ENCODE peak calls at places on chromosomes 1 and 21, in ten cellular contexts. K is Panc1, M is H1, C is transverse colon, O is upper lobe of left lung, H is SK-N-SH, T is sigmoid colon, U is suprapubic skin, A is stomach, L is HCT116. X is an unnamed sample. For H3K9me3, the result is how much of the 10 kb centered on the place peaks cover.

GRCh38 chr1:242467556-242468145 is 56.8 kb downstream of the PLD5 start:
- DNase-seq in U (no peak), L (peak), A (peak), H (peak), O (peak), M (peak), K (peak), T (no peak), C (peak), X (no peak)

GRCh38 chr1:78229344-78229743 is 183.6 kb downstream of the GIPC2 start:
- DNase-seq in T (no peak), L (no peak), C (no peak), M (no peak), K (no peak), U (no peak), O (no peak), H (no peak), A (no peak), X (no peak)

GRCh38 chr1:215926670-215927069 is 359.6 kb downstream of the KCTD3 start:
- DNase-seq in A (no peak), L (no peak), U (no peak), T (no peak), M (no peak), C (no peak), H (no peak), K (no peak), O (no peak), X (no peak)

GRCh38 chr1:171245458-171246064 is 2.7 kb upstream of the FMO1 start:
- DNase-seq in O (no peak), C (peak), K (no peak), H (peak), L (peak), U (no peak), T (no peak), A (no peak), M (no peak), X (peak)

GRCh38 chr21:45032332-45032731 is 42.0 kb upstream of the ADARB1 start:
- DNase-seq in M (no peak), T (peak), H (no peak), C (no peak), L (no peak), K (no peak), O (no peak), A (no peak), U (peak), X (no peak)

GRCh38 chr1:19445417-19446342 is 39.7 kb downstream of the CAPZB start:
- DNase-seq in K (no peak), T (no peak), A (peak), M (no peak), O (peak), L (no peak), U (no peak), C (no peak), H (peak), X (peak)

GRCh38 chr1:218521414-218522169 is 176.5 kb downstream of the TGFB2 start:
- DNase-seq in T (peak), H (no peak), M (peak), K (no peak), A (peak), U (no peak), C (peak), L (peak), O (peak), X (peak)

GRCh38 chr1:161740871-161741270 is 8.7 kb upstream of the DUSP12 start:
- DNase-seq in U (no peak), H (no peak), C (no peak), M (no peak), L (no peak), K (no peak), A (no peak), T (no peak), O (no peak), X (no peak)

GRCh38 chr21:33731447-33731846 is 89.1 kb downstream of the ITSN1 start:
- DNase-seq in C (no peak), O (no peak), H (no peak), U (no peak), A (no peak), T (no peak), K (no peak), L (no peak), M (no peak), X (no peak)

GRCh38 chr1:904271-904950 is 19.3 kb upstream of the SAMD11 start:
- DNase-seq in H (peak), T (peak), L (peak), C (peak), M (no peak), U (peak), O (peak), K (peak), A (peak), X (peak)

GRCh38 chr1:80892452-80892995 is 908.2 kb upstream of the ADGRL2 start:
- DNase-seq in K (no peak), C (no peak), O (no peak), A (no peak), T (no peak), H (no peak), M (no peak), L (no peak), U (no peak), X (no peak)

GRCh38 chr21:15058718-15059316 is 6.0 kb downstream of the NRIP1 start:
- DNase-seq in M (no peak), K (no peak), A (no peak), H (no peak), O (no peak), T (no peak), U (no peak), L (peak), C (no peak), X (no peak)

GRCh38 chr1:92365378-92366044 is 66.7 kb downstream of the RPAP2 start:
- DNase-seq in T (no peak), A (no peak), M (no peak), H (no peak), C (no peak), K (no peak), O (no peak), U (no peak), L (no peak), X (no peak)

GRCh38 chr1:221174598-221174997 is 295.4 kb downstream of the HLX start:
- DNase-seq in U (peak), M (peak), H (no peak), K (no peak), A (no peak), L (no peak), O (peak), T (no peak), C (no peak), X (no peak)

GRCh38 chr1:210132582-210132981 is 100.0 kb upstream of the SERTAD4 start:
- DNase-seq in O (no peak), L (no peak), C (no peak), A (no peak), H (no peak), U (no peak), T (no peak), M (no peak), K (no peak), X (no peak)

GRCh38 chr21:36854391-36854790 is 112.1 kb downstream of the HLCS start:
- DNase-seq in C (peak), A (no peak), K (no peak), H (peak), U (no peak), M (peak), O (no peak), T (no peak), L (no peak), X (no peak)

GRCh38 chr1:239951518-239952130 is 140.1 kb upstream of the FMN2 start:
- DNase-seq in A (peak), K (peak), C (peak), U (no peak), T (no peak), H (peak), M (no peak), O (peak), L (peak), X (peak)

GRCh38 chr1:44014365-44015104 is 16.7 kb downstream of the SLC6A9 start:
- DNase-seq in T (no peak), A (no peak), U (no peak), L (no peak), M (no peak), O (no peak), C (peak), H (no peak), K (no peak), X (no peak)

GRCh38 chr1:69737527-69738176 is 169.9 kb downstream of the LRRC7 start:
- DNase-seq in K (peak), A (no peak), L (peak), O (no peak), U (no peak), H (peak), C (no peak), T (no peak), M (no peak), X (peak)

GRCh38 chr1:60989745-60990718 is 92.3 kb upstream of the NFIA start:
- DNase-seq in T (peak), M (no peak), A (no peak), U (peak), O (no peak), K (no peak), C (no peak), H (peak), L (no peak), X (no peak)

GRCh38 chr1:153470707-153471106 is 10.3 kb upstream of the S100A7 start:
- DNase-seq in O (no peak), A (no peak), H (no peak), K (no peak), M (no peak), L (no peak), T (no peak), U (no peak), C (no peak), X (no peak)
- H3K9me3 ChIP-seq in O (under half), A (under half), H (under half), K (under half), M (under half), L (under half), T (under half), U (under half), C (under half), X (under half)

GRCh38 chr1:156725683-156726280 is 2.5 kb upstream of the METTL25B start:
- DNase-seq in M (no peak), H (peak), U (peak), L (peak), C (peak), A (peak), K (peak), T (peak), O (peak), X (peak)
- TF ChIP-seq POLR2AphosphoS5 in M (no peak), H (no peak), U (no peak), L (peak), C (no peak), A (no peak), K (peak), T (no peak), O (no peak), X (peak)

DNA sequence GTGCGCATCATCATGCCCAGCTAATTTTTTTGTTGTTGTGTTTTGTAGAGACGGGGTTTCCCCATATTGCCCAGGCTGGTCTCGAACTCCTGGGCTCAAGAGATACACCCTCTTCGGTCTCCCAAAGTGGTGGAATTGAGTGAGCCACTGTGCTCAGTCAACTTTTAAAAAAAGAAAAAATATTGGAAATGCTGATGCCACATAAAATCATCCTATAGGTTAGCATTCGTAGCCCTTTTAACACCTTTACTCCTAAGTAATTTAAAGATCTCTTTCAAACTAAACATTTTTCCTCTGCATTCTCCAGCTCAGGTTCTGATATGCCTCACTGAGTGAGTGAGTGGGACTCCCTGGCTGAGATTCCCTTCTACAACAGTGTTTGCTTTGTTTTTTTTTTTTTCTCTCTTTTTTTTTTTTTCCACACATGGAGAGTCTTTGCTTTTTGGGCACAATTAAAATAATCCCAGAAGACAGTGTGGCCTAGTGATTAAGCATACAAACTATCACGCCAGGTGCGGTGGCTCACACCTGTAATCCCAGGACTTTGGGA is 74.0 kb downstream of the LPGAT1 start:
- DNase-seq in U (no peak), K (no peak), T (no peak), L (no peak), C (no peak), M (no peak), O (no peak), A (no peak), H (no peak), X (no peak)
- H3K9me3 ChIP-seq in U (under half), K (under half), T (under half), L (under half), C (under half), M (under half), O (under half), A (under half), H (under half), X (under half)

DNA sequence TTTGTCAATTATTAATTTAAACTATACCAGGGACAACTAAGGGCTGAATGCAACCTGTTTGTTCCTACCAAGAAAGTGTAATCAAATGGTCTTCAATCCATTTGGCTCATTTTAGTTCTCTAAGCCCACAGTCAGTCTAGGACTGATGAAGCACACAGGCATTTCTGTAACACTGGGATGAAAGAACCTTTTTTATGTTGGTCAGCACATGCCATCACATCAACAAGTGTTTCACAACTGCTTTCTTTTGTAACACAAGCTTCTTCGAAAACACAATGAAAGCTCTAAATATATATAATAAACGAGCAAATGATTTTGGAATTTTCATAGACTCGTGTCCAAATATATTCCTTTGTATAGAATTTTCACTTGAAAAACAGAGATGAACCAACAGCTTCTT is 28.8 kb downstream of the HEATR1 start:
- DNase-seq in C (no peak), A (no peak), L (no peak), K (no peak), T (no peak), O (no peak), H (no peak), U (no peak), M (no peak), X (no peak)
- TF ChIP-seq POLR2AphosphoS5 in C (no peak), A (no peak), L (no peak), K (no peak), T (no peak), O (no peak), H (no peak), U (no peak), M (no peak), X (no peak)

DNA sequence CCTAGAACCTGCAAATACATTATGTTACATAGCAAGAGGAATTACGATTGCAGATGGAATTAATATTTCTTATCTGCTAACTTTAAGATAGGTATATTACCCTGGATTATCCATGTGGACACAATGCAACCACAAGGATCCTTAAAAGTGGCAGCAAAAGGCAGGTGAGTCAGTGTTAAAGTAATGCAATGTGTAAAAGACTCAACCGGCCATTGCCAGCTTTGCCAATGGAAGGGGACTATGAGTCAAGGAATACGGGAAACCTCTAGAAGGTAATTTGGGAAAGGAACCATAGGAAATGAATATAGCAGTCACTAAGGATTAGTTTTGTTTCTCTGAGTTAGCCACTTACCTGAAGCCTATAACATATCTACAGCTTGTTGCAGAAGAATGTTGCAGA is 692.1 kb upstream of the ZP4 start:
- DNase-seq in L (no peak), A (no peak), C (no peak), K (no peak), T (no peak), U (no peak), O (no peak), M (no peak), H (no peak), X (no peak)
- H3K9me3 ChIP-seq in L (under half), A (under half), C (under half), K (under half), T (under half), U (under half), O (under half), M (under half), H (under half), X (under half)

GRCh38 chr21:41600556-41600955 is 92.6 kb upstream of the TMPRSS2 start:
- DNase-seq in A (no peak), L (no peak), U (peak), M (no peak), K (no peak), O (no peak), C (no peak), T (peak), H (no peak), X (no peak)
- TF ChIP-seq POLR2AphosphoS5 in A (no peak), L (no peak), U (no peak), M (no peak), K (no peak), O (no peak), C (no peak), T (no peak), H (no peak), X (no peak)

GRCh38 chr21:22490044-22490443 is 1491.8 kb downstream of the NCAM2 start:
- DNase-seq in L (no peak), U (no peak), M (no peak), T (no peak), H (no peak), K (no peak), C (no peak), A (no peak), O (no peak), X (no peak)
- H3K9me3 ChIP-seq in L (under half), U (under half), M (under half), T (under half), H (under half), K (under half), C (under half), A (under half), O (under half), X (under half)

GRCh38 chr1:224245188-224245587 is 62.1 kb downstream of the DEGS1 start:
- DNase-seq in H (peak), A (no peak), K (no peak), U (no peak), T (peak), M (no peak), L (no peak), O (peak), C (peak), X (no peak)
- TF ChIP-seq POLR2AphosphoS5 in H (no peak), A (no peak), K (no peak), U (no peak), T (no peak), M (no peak), L (no peak), O (peak), C (no peak), X (peak)

DNA sequence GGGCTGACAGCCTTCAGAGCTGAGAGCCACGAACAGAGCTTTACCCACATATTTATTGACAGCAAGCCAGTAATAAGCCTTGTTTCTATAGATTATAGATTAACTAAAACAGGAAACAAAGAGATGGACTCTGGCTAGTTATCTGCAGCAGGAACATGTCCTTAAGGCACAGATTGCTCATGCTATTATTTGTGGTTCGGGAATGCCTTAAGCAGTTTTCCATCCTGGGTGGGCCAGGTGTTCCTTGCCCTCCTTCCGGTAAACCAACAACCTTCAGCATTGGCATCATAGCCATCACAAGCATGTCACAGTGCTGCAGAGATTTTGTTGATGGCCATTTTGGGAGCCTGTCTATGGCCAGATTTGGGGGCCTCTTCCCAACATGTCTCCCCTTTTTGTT is 96.8 kb downstream of the POU2F1 start:
- DNase-seq in L (no peak), K (no peak), U (no peak), H (no peak), A (no peak), C (no peak), O (no peak), M (no peak), T (no peak), X (no peak)
- H3K9me3 ChIP-seq in L (under half), K (under half), U (under half), H (under half), A (under half), C (under half), O (half or more), M (under half), T (under half), X (under half)